ENCODE peak calls at places on chromosome 1, in nine cellular contexts. O is lung, Z is epithelial cell of esophagus, Y is AG10803, U is psoas muscle, H is lower leg skin, S is A549, V is omental fat pad, T is GM10248. G is an unnamed sample.
A peak's percentile ranks its signal among the peaks of the same experiment; 100 is the strongest.

GRCh38 chr1:69567847-69568434 is at the start of gene LRRC7:
- DNase-seq in O (no peak), S (no peak), U (peak; percentile 68), V (no peak), Y (no peak), H (peak; percentile 76), Z (peak; percentile 29), T (peak; percentile 15), G (no peak)

GRCh38 chr1:226903819-226904710 is 33.6 kb downstream of the PSEN2 start:
- DNase-seq in V (no peak), U (no peak), O (no peak), S (no peak), Z (no peak), H (peak; percentile 68), Y (peak; percentile 51), T (no peak), G (no peak)

GRCh38 chr1:34419662-34420061 is 243.0 kb downstream of the C1orf94 start:
- DNase-seq in Y (peak; percentile 33), S (no peak), H (peak; percentile 32), U (no peak), Z (no peak), V (no peak), T (no peak), O (no peak), G (no peak)

GRCh38 chr1:117093870-117094621 is 27.5 kb downstream of the TRIM45 start:
- DNase-seq in O (peak; percentile 31), V (no peak), U (no peak), Y (peak; percentile 62), S (peak; percentile 25), T (peak; percentile 17), Z (peak; percentile 82), H (no peak), G (peak; percentile 65)

GRCh38 chr1:48418742-48419141 is 53.3 kb downstream of the SPATA6 start:
- DNase-seq in Y (no peak), O (no peak), S (no peak), Z (no peak), H (no peak), T (no peak), U (no peak), V (no peak), G (no peak)

GRCh38 chr1:24424990-24425389 is 9.4 kb downstream of the NIPAL3 start:
- DNase-seq in V (no peak), U (no peak), Y (no peak), Z (no peak), H (no peak), T (no peak), S (no peak), O (peak; percentile 18), G (no peak)

GRCh38 chr1:208132287-208132882 is 111.8 kb downstream of the PLXNA2 start:
- DNase-seq in O (peak; percentile 82), V (peak; percentile 81), S (peak; percentile 78), U (peak; percentile 93), T (peak; percentile 84), Z (peak; percentile 87), Y (peak; percentile 74), H (peak; percentile 95), G (peak; percentile 90)

GRCh38 chr1:26278303-26278702 is 1.6 kb upstream of the SH3BGRL3 start:
- DNase-seq in Z (peak; percentile 98), O (peak; percentile 56), H (peak; percentile 94), V (no peak), S (no peak), U (no peak), Y (peak; percentile 82), T (no peak), G (peak; percentile 68)

GRCh38 chr1:32817815-32818786 is 648 bp downstream of the S100PBP start:
- DNase-seq in O (peak; percentile 78), Y (peak; percentile 54), Z (peak; percentile 44), H (peak; percentile 94), V (peak; percentile 48), S (peak; percentile 66), T (no peak), U (peak; percentile 91), G (peak; percentile 70)

GRCh38 chr1:53176452-53177344 is 19.9 kb upstream of the CPT2 start:
- DNase-seq in T (no peak), V (no peak), U (no peak), S (peak; percentile 71), H (no peak), Y (peak; percentile 46), Z (peak; percentile 71), O (peak; percentile 46), G (no peak)
- TF ChIP-seq CTCF in T (no peak), V (no peak), U (no peak), S (peak; percentile 52), H (no peak), Y (peak; percentile 46), Z (peak; percentile 34), O (no peak), G (no peak)

GRCh38 chr1:11967028-11967547 is 13.2 kb upstream of the MFN2 start:
- DNase-seq in Y (peak; percentile 16), S (peak; percentile 82), Z (peak; percentile 83), O (no peak), H (no peak), T (peak; percentile 75), V (no peak), U (no peak), G (peak; percentile 77)
- TF ChIP-seq CTCF in Y (peak; percentile 43), S (peak; percentile 47), Z (peak; percentile 85), O (peak; percentile 14), H (no peak), T (peak; percentile 75), V (no peak), U (peak; percentile 62), G (peak; percentile 48)

GRCh38 chr1:94039871-94040569 is 80.9 kb downstream of the ABCA4 start:
- DNase-seq in H (peak; percentile 89), Z (no peak), V (no peak), S (no peak), U (peak; percentile 76), O (no peak), Y (peak; percentile 56), T (no peak), G (no peak)
- TF ChIP-seq CTCF in H (no peak), Z (no peak), V (no peak), S (no peak), U (no peak), O (no peak), Y (no peak), T (no peak), G (peak; percentile 34)

DNA sequence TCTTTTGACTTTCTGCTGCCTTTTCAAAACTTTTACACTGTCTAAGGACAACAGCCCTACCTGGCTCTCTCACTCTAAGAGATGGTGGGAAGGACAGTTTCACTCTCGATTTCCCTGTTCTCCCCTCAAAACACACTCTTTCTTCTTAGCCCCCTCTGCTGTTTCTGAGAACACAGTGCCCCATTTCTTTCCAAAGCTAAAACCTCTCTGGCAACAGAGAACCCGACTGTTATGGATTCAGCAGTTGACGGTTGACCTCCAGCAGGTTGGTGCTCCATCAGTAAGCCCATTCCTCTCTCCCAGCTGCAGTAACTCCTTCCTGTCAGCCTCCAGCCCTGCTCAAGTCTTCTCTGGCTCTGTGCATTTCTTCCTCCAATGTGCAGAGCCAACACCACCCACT is 88.2 kb upstream of the ABCD3 start:
- DNase-seq in O (no peak), T (no peak), V (no peak), Y (peak; percentile 61), H (no peak), S (peak; percentile 37), Z (peak; percentile 29), U (no peak), G (no peak)
- TF ChIP-seq CTCF in O (no peak), T (no peak), V (no peak), Y (peak; percentile 77), H (no peak), S (peak; percentile 43), Z (no peak), U (no peak), G (no peak)

GRCh38 chr1:155226910-155227260 is 18.4 kb downstream of the MTX1 start:
- DNase-seq in S (peak; percentile 73), Y (peak; percentile 25), O (no peak), T (peak; percentile 45), U (peak; percentile 77), H (no peak), V (no peak), Z (peak; percentile 43), G (no peak)
- TF ChIP-seq CTCF in S (no peak), Y (no peak), O (no peak), T (no peak), U (no peak), H (no peak), V (peak; percentile 1), Z (no peak), G (peak; percentile 35)